ENCODE peak calls at places on chromosomes 7 and 10, in five cellular contexts. One of them, this sample, is unnamed.

GRCh38 chr7:81159402-81159801 is 240.6 kb upstream of the SEMA3C start:
- DNase-seq in SK-N-SH: peak
- DNase-seq in GM12878: no peak
- DNase-seq in A549: peak
- DNase-seq in K562: peak
- DNase-seq in this sample: peak

GRCh38 chr7:47817922-47818321 is 130.3 kb downstream of the PKD1L1 start:
- DNase-seq in GM12878: no peak
- DNase-seq in SK-N-SH: no peak
- DNase-seq in K562: no peak
- DNase-seq in A549: no peak
- DNase-seq in this sample: no peak

GRCh38 chr7:29765392-29765979 is 40.8 kb upstream of the WIPF3 start:
- DNase-seq in SK-N-SH: no peak
- DNase-seq in A549: no peak
- DNase-seq in GM12878: no peak
- DNase-seq in K562: no peak
- DNase-seq in this sample: no peak

GRCh38 chr7:5590596-5591546 is 167.2 kb upstream of the TNRC18 start:
- DNase-seq in SK-N-SH: peak
- DNase-seq in GM12878: no peak
- DNase-seq in K562: no peak
- DNase-seq in A549: no peak
- DNase-seq in this sample: peak

GRCh38 chr7:102063736-102064135 is 222.9 kb upstream of the SH2B2 start:
- DNase-seq in GM12878: no peak
- DNase-seq in SK-N-SH: peak
- DNase-seq in A549: peak
- DNase-seq in K562: peak
- DNase-seq in this sample: peak

GRCh38 chr10:104059364-104059763 is 26.3 kb downstream of the COL17A1 start:
- DNase-seq in K562: no peak
- DNase-seq in A549: no peak
- DNase-seq in GM12878: no peak
- DNase-seq in SK-N-SH: no peak
- DNase-seq in this sample: no peak

GRCh38 chr7:27753863-27754262 is 13.9 kb downstream of the TAX1BP1 start:
- DNase-seq in GM12878: no peak
- DNase-seq in K562: no peak
- DNase-seq in A549: no peak
- DNase-seq in SK-N-SH: no peak
- DNase-seq in this sample: no peak

GRCh38 chr10:103712898-103713498 is 142.4 kb downstream of the SH3PXD2A start:
- DNase-seq in A549: peak
- DNase-seq in K562: peak
- DNase-seq in SK-N-SH: peak
- DNase-seq in GM12878: no peak
- DNase-seq in this sample: peak

GRCh38 chr10:119022846-119023552 is 6.5 kb upstream of the NANOS1 start:
- DNase-seq in SK-N-SH: peak
- DNase-seq in K562: no peak
- DNase-seq in A549: no peak
- DNase-seq in GM12878: no peak
- DNase-seq in this sample: peak

GRCh38 chr10:89547853-89548513 is 12.6 kb upstream of the SLC16A12 start:
- DNase-seq in A549: no peak
- DNase-seq in GM12878: no peak
- DNase-seq in SK-N-SH: no peak
- DNase-seq in K562: no peak
- DNase-seq in this sample: no peak

GRCh38 chr10:359093-359492 is 223.8 kb downstream of the ZMYND11 start:
- DNase-seq in K562: no peak
- DNase-seq in SK-N-SH: no peak
- DNase-seq in A549: no peak
- DNase-seq in GM12878: no peak
- DNase-seq in this sample: no peak

GRCh38 chr10:1643161-1643910 is 94.0 kb downstream of the ADARB2 start:
- DNase-seq in A549: peak
- DNase-seq in SK-N-SH: no peak
- DNase-seq in K562: peak
- DNase-seq in GM12878: peak
- DNase-seq in this sample: no peak

GRCh38 chr10:130895172-130895571 is 416.3 kb downstream of the TCERG1L start:
- DNase-seq in SK-N-SH: no peak
- DNase-seq in K562: no peak
- DNase-seq in GM12878: no peak
- DNase-seq in A549: no peak
- DNase-seq in this sample: no peak

GRCh38 chr7:158530800-158531609 is 56.6 kb downstream of the PTPRN2 start:
- DNase-seq in SK-N-SH: no peak
- DNase-seq in GM12878: no peak
- DNase-seq in K562: no peak
- DNase-seq in A549: no peak
- DNase-seq in this sample: no peak

GRCh38 chr10:92993671-92994304 is 66.8 kb upstream of the CYP26C1 start:
- DNase-seq in GM12878: no peak
- DNase-seq in A549: no peak
- DNase-seq in SK-N-SH: peak
- DNase-seq in K562: no peak
- DNase-seq in this sample: no peak

GRCh38 chr7:36348256-36348655 is 41.4 kb upstream of the ANLN start:
- DNase-seq in GM12878: no peak
- DNase-seq in K562: no peak
- DNase-seq in A549: no peak
- DNase-seq in SK-N-SH: no peak
- DNase-seq in this sample: peak

GRCh38 chr7:151964951-151965350 is 8.7 kb downstream of the GALNTL5 start:
- DNase-seq in A549: no peak
- DNase-seq in SK-N-SH: no peak
- DNase-seq in GM12878: no peak
- DNase-seq in K562: no peak
- DNase-seq in this sample: no peak

GRCh38 chr10:114576132-114576487 is 82.0 kb downstream of the ABLIM1 start:
- DNase-seq in K562: no peak
- DNase-seq in A549: no peak
- DNase-seq in SK-N-SH: no peak
- DNase-seq in GM12878: no peak
- DNase-seq in this sample: no peak

GRCh38 chr10:77045046-77045445 is 592.6 kb downstream of the KCNMA1 start:
- DNase-seq in A549: no peak
- DNase-seq in K562: no peak
- DNase-seq in SK-N-SH: no peak
- DNase-seq in GM12878: no peak
- DNase-seq in this sample: no peak

GRCh38 chr10:427746-428519 is 261.5 kb downstream of the DIP2C start:
- DNase-seq in SK-N-SH: no peak
- DNase-seq in K562: no peak
- DNase-seq in A549: no peak
- DNase-seq in GM12878: no peak
- DNase-seq in this sample: peak

GRCh38 chr10:6501931-6502330 is 78.1 kb downstream of the PRKCQ start:
- DNase-seq in SK-N-SH: no peak
- DNase-seq in A549: no peak
- DNase-seq in K562: no peak
- DNase-seq in GM12878: no peak
- DNase-seq in this sample: no peak

GRCh38 chr7:112286294-112287086 is 80.0 kb downstream of the ZNF277 start:
- DNase-seq in GM12878: peak
- DNase-seq in A549: no peak
- DNase-seq in K562: no peak
- DNase-seq in SK-N-SH: peak
- DNase-seq in this sample: no peak

GRCh38 chr7:2645274-2645868 is 13.6 kb downstream of the TTYH3 start:
- DNase-seq in A549: no peak
- DNase-seq in SK-N-SH: peak
- DNase-seq in GM12878: no peak
- DNase-seq in K562: no peak
- DNase-seq in this sample: no peak

GRCh38 chr7:152924826-152925411 is 165.4 kb downstream of the ACTR3B start:
- DNase-seq in A549: no peak
- DNase-seq in GM12878: no peak
- DNase-seq in K562: no peak
- DNase-seq in SK-N-SH: peak
- DNase-seq in this sample: no peak

GRCh38 chr7:56097700-56098099 is 4.9 kb upstream of the PHKG1 start:
- DNase-seq in SK-N-SH: no peak
- DNase-seq in K562: peak
- DNase-seq in A549: no peak
- DNase-seq in GM12878: no peak
- DNase-seq in this sample: peak

GRCh38 chr7:25454562-25455031 is 226.3 kb upstream of the NPVF start:
- DNase-seq in A549: no peak
- DNase-seq in SK-N-SH: no peak
- DNase-seq in K562: no peak
- DNase-seq in GM12878: no peak
- DNase-seq in this sample: no peak

GRCh38 chr10:100985336-100985735 is 2.0 kb downstream of the MRPL43 start:
- DNase-seq in SK-N-SH: no peak
- DNase-seq in K562: peak
- DNase-seq in GM12878: no peak
- DNase-seq in A549: no peak
- DNase-seq in this sample: no peak

GRCh38 chr7:16702433-16702832 is 51.1 kb upstream of the TSPAN13 start:
- DNase-seq in K562: no peak
- DNase-seq in A549: no peak
- DNase-seq in SK-N-SH: no peak
- DNase-seq in GM12878: no peak
- DNase-seq in this sample: no peak
- TF ChIP-seq CTCF in K562: no peak
- TF ChIP-seq CTCF in A549: peak
- TF ChIP-seq CTCF in SK-N-SH: peak
- TF ChIP-seq CTCF in GM12878: no peak
- TF ChIP-seq CTCF in this sample: no peak

GRCh38 chr7:92769361-92769633 is 67.1 kb downstream of the CDK6 start:
- DNase-seq in SK-N-SH: no peak
- DNase-seq in K562: no peak
- DNase-seq in A549: no peak
- DNase-seq in GM12878: no peak
- DNase-seq in this sample: no peak

GRCh38 chr7:92765725-92766124 is 70.6 kb downstream of the CDK6 start:
- DNase-seq in A549: no peak
- DNase-seq in GM12878: no peak
- DNase-seq in SK-N-SH: no peak
- DNase-seq in K562: no peak
- DNase-seq in this sample: peak

GRCh38 chr7:92766461-92767003 is 69.8 kb downstream of the CDK6 start:
- DNase-seq in SK-N-SH: no peak
- DNase-seq in K562: no peak
- DNase-seq in GM12878: no peak
- DNase-seq in A549: peak
- DNase-seq in this sample: peak

GRCh38 chr7:92768501-92769360 is 67.6 kb downstream of the CDK6 start:
- DNase-seq in K562: no peak
- DNase-seq in SK-N-SH: peak
- DNase-seq in A549: no peak
- DNase-seq in GM12878: peak
- DNase-seq in this sample: peak

DNA sequence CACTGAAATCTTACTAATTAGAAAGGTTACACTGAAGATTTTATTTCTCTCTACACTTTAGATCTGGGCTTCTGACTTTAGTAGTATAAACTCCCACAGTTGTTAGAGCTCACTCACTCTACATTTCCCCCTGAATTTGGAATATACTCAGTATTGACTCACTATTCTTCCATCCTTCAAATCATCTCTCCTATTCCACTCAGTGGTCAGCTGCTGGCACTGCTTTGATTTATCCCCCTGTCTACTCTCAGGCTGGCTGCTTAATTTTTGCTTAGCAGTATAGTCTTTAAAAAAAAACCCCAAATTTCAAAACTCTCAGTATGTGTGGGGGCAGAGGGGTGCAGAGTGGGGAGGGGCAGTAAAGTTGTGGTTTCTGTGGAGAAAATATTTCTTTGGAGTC is 68.9 kb downstream of the CDK6 start:
- DNase-seq in A549: no peak
- DNase-seq in K562: no peak
- DNase-seq in SK-N-SH: no peak
- DNase-seq in GM12878: no peak
- DNase-seq in this sample: peak
- TF ChIP-seq RCOR1 in A549: no peak
- TF ChIP-seq RCOR1 in K562: no peak
- TF ChIP-seq RCOR1 in SK-N-SH: no peak
- TF ChIP-seq RCOR1 in GM12878: no peak
- TF ChIP-seq RCOR1 in this sample: no peak

GRCh38 chr10:67664936-67665335 is 31.1 kb downstream of the CTNNA3 start:
- DNase-seq in A549: no peak
- DNase-seq in K562: no peak
- DNase-seq in GM12878: no peak
- DNase-seq in SK-N-SH: no peak
- DNase-seq in this sample: peak

GRCh38 chr10:67668448-67668847 is 27.5 kb downstream of the CTNNA3 start:
- DNase-seq in K562: no peak
- DNase-seq in SK-N-SH: no peak
- DNase-seq in GM12878: no peak
- DNase-seq in A549: no peak
- DNase-seq in this sample: peak

GRCh38 chr10:67663449-67664087 is 32.4 kb downstream of the CTNNA3 start:
- DNase-seq in A549: no peak
- DNase-seq in SK-N-SH: no peak
- DNase-seq in K562: no peak
- DNase-seq in GM12878: no peak
- DNase-seq in this sample: no peak

GRCh38 chr10:67665491-67665890 is 30.5 kb downstream of the CTNNA3 start:
- DNase-seq in A549: no peak
- DNase-seq in GM12878: no peak
- DNase-seq in SK-N-SH: no peak
- DNase-seq in K562: no peak
- DNase-seq in this sample: no peak

GRCh38 chr10:67666416-67667043 is 29.5 kb downstream of the CTNNA3 start:
- DNase-seq in A549: peak
- DNase-seq in GM12878: no peak
- DNase-seq in K562: peak
- DNase-seq in SK-N-SH: peak
- DNase-seq in this sample: peak
- TF ChIP-seq CTCF in A549: peak
- TF ChIP-seq CTCF in GM12878: peak
- TF ChIP-seq CTCF in K562: peak
- TF ChIP-seq CTCF in SK-N-SH: peak
- TF ChIP-seq CTCF in this sample: peak

GRCh38 chr10:112184379-112184778 is 814 bp upstream of the GPAM start:
- DNase-seq in GM12878: no peak
- DNase-seq in A549: no peak
- DNase-seq in SK-N-SH: no peak
- DNase-seq in K562: no peak
- DNase-seq in this sample: no peak
- TF ChIP-seq RCOR1 in GM12878: no peak
- TF ChIP-seq RCOR1 in A549: no peak
- TF ChIP-seq RCOR1 in SK-N-SH: no peak
- TF ChIP-seq RCOR1 in K562: no peak
- TF ChIP-seq RCOR1 in this sample: no peak

DNA sequence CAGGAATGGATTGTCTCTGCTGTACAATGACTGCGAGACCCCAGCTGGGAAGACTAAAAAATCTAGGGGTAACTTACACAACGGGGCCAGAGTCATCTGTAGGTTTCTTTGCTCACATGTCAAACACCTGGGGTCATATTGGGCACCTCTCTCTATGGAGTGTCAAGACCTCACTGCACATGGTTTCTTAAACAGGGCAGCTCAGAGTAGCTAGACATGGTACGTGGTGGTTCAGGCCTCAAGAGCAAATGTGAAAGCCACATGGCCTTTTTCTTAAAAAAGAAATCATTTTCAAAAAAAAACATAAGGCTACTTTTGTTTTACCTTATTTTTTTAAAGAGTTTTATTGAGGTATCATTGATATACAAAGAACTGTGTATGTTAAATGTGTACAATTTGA is 162.2 kb upstream of the ITGB1 start:
- DNase-seq in SK-N-SH: no peak
- DNase-seq in GM12878: no peak
- DNase-seq in K562: no peak
- DNase-seq in A549: no peak
- DNase-seq in this sample: no peak
- TF ChIP-seq CTCF in SK-N-SH: no peak
- TF ChIP-seq CTCF in GM12878: no peak
- TF ChIP-seq CTCF in K562: no peak
- TF ChIP-seq CTCF in A549: no peak
- TF ChIP-seq CTCF in this sample: no peak

This sample was measured in IMR-90.